ENCODE peak calls at places on chromosomes 7 and 10, in eight cellular contexts. L is HepG2, A is GM23338, S is HCT116, Z is HL-60, N is K562, D is GM12878, T is SK-N-SH. V is an unnamed sample.

GRCh38 chr7:128108641-128109423 is 77.6 kb upstream of the LRRC4 start:
- DNase-seq in L (no peak), A (no peak), S (no peak), Z (no peak), N (no peak), D (peak), T (no peak), V (no peak)

GRCh38 chr7:18040196-18040595 is 12.6 kb upstream of the PRPS1L1 start:
- DNase-seq in L (no peak), A (no peak), S (no peak), Z (no peak), N (no peak), D (no peak), T (no peak), V (no peak)

GRCh38 chr10:63527401-63527800 is 6.2 kb downstream of the REEP3 start:
- DNase-seq in L (no peak), A (no peak), S (no peak), Z (no peak), N (no peak), D (no peak), T (no peak), V (no peak)

GRCh38 chr10:100816671-100817070 is 71.3 kb downstream of the PAX2 start:
- DNase-seq in L (no peak), A (peak), S (no peak), Z (no peak), N (no peak), D (no peak), T (no peak), V (no peak)

GRCh38 chr10:109922353-109922975 is 847 bp downstream of the XPNPEP1 start:
- DNase-seq in L (no peak), A (no peak), S (no peak), Z (no peak), N (peak), D (no peak), T (peak), V (no peak)

GRCh38 chr7:117766915-117767314 is 106.3 kb downstream of the CTTNBP2 start:
- DNase-seq in L (no peak), A (no peak), S (no peak), Z (no peak), N (no peak), D (no peak), T (no peak), V (no peak)

GRCh38 chr7:142711722-142712616 is 37.3 kb upstream of the PRSS1 start:
- DNase-seq in L (no peak), A (peak), S (peak), Z (no peak), N (peak), D (no peak), T (peak), V (peak)

GRCh38 chr7:72409638-72410015 is 2.5 kb downstream of the CALN1 start:
- DNase-seq in L (no peak), A (no peak), S (no peak), Z (no peak), N (no peak), D (no peak), T (no peak), V (no peak)

GRCh38 chr10:11249134-11249533 is 231.5 kb downstream of the CELF2 start:
- DNase-seq in L (no peak), A (peak), S (no peak), Z (no peak), N (no peak), D (no peak), T (no peak), V (no peak)

GRCh38 chr7:19061331-19061730 is 56.1 kb downstream of the TWIST1 start:
- DNase-seq in L (no peak), A (no peak), S (no peak), Z (no peak), N (no peak), D (no peak), T (no peak), V (no peak)

DNA sequence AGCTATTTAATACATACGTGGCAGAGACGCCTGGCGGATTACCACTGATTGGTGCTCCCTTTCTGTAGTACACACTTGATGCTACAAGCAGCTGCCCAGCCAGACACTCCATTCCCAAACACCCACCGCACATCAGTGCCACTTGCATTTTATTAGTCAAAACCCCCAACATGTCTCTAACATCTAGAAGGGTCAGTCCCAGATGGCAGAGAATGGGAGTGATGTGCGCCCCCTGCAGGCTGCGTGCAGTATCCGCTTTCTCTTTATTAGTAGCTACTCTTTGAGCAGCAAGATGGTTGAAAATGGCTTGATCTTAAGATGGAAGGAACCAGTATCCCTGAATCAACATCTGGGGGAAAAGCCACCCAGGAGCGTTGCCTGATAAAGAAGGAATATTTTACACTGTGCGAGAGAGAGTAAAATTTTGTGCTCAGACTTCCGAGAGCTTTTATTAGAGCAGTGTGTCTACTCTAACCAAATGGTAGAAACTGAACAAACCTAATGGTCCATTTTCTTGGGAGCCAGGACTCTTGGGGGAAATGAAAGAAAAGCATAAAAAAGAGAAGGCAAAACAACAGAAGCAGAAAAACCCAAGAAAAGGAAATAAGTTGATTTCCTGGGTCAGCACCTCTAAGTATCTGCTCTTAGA is 78.3 kb downstream of the ST8SIA6 start:
- DNase-seq in L (peak), A (peak), S (no peak), Z (no peak), N (peak), D (no peak), T (peak), V (no peak)
- TF ChIP-seq CTCF in L (peak), A (peak), S (peak), Z (no peak), N (peak), D (peak), T (peak), V (peak)

GRCh38 chr7:47490501-47491265 is 91.2 kb downstream of the TNS3 start:
- DNase-seq in L (no peak), A (no peak), S (no peak), Z (no peak), N (no peak), D (no peak), T (no peak), V (no peak)

GRCh38 chr7:47491637-47492036 is 90.3 kb downstream of the TNS3 start:
- DNase-seq in L (no peak), A (no peak), S (no peak), Z (no peak), N (no peak), D (no peak), T (no peak), V (no peak)

GRCh38 chr7:47488205-47488968 is 93.5 kb downstream of the TNS3 start:
- DNase-seq in L (no peak), A (no peak), S (no peak), Z (no peak), N (no peak), D (no peak), T (no peak), V (no peak)

GRCh38 chr7:47489624-47490023 is 92.3 kb downstream of the TNS3 start:
- DNase-seq in L (no peak), A (no peak), S (no peak), Z (no peak), N (no peak), D (no peak), T (peak), V (no peak)

DNA sequence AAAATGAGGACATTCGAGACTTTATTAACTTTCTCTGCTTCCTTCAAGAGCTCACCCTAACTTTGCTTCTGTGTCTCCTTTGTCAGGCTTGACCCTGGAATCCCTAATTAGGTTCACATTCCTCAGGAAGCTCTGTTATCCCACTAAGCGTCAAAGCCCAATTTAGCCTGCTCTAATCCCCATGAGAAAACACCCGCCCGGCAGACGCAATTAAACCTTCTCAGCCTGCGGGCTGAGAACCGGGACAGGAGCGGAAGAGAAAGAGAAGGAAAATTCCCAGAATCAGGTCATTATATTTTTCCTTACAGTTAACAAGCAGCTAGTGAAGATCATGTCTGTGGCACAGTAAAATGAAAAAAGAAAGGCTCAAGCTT is 93.0 kb downstream of the TNS3 start:
- DNase-seq in L (no peak), A (peak), S (no peak), Z (no peak), N (no peak), D (no peak), T (no peak), V (no peak)
- TF ChIP-seq REST in L (no peak), A (no peak), S (no peak), Z (no peak), N (no peak), D (no peak), T (no peak), V (no peak)

DNA sequence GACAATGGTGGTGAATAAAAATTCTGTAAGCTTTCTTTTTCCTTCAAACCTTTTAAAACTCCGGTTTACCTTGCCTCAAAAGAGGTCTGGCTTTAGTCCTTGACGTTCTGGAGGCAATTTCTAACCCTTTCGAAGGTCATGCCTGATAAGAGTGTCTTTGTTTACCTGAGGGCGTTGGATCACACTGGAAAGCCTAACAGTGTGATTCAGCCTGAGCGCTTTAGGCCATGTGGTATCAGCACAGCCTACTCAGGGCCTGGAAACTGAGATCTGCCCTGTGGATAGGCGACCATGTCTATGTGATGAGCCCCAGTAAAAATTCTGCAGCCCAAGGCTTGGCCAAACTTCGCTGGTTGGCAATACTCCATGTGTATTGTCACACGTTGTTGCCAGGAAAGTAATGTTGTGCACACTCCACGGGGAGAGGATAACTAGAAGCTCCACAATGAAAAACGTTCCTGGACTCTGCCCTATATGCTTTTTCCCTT is 10.7 kb downstream of the CCDC6 start:
- DNase-seq in L (peak), A (no peak), S (no peak), Z (no peak), N (peak), D (no peak), T (peak), V (no peak)
- TF ChIP-seq POLR2AphosphoS5 in L (no peak), A (no peak), S (no peak), Z (no peak), N (no peak), D (no peak), T (no peak), V (no peak)

GRCh38 chr7:24720283-24720682 is 37.0 kb downstream of the GSDME start:
- DNase-seq in L (no peak), A (no peak), S (no peak), Z (no peak), N (no peak), D (no peak), T (no peak), V (no peak)

GRCh38 chr7:24724451-24725190 is 32.6 kb downstream of the GSDME start:
- DNase-seq in L (no peak), A (no peak), S (no peak), Z (no peak), N (no peak), D (no peak), T (no peak), V (no peak)

GRCh38 chr7:24721378-24722030 is 35.8 kb downstream of the GSDME start:
- DNase-seq in L (no peak), A (peak), S (no peak), Z (no peak), N (no peak), D (no peak), T (no peak), V (no peak)

GRCh38 chr7:24723178-24723530 is 34.1 kb downstream of the GSDME start:
- DNase-seq in L (no peak), A (no peak), S (no peak), Z (no peak), N (no peak), D (no peak), T (no peak), V (no peak)

GRCh38 chr7:24722386-24723177 is 34.7 kb downstream of the GSDME start:
- DNase-seq in L (no peak), A (peak), S (no peak), Z (no peak), N (peak), D (no peak), T (peak), V (no peak)
- TF ChIP-seq CTCF in L (peak), A (peak), S (peak), Z (no peak), N (peak), D (no peak), T (peak), V (peak)

GRCh38 chr7:909358-910329 is 33.3 kb downstream of the GET4 start:
- DNase-seq in L (no peak), A (no peak), S (no peak), Z (peak), N (no peak), D (no peak), T (peak), V (no peak)
- TF ChIP-seq REST in L (no peak), A (no peak), S (no peak), Z (no peak), N (no peak), D (no peak), T (peak), V (no peak)

DNA sequence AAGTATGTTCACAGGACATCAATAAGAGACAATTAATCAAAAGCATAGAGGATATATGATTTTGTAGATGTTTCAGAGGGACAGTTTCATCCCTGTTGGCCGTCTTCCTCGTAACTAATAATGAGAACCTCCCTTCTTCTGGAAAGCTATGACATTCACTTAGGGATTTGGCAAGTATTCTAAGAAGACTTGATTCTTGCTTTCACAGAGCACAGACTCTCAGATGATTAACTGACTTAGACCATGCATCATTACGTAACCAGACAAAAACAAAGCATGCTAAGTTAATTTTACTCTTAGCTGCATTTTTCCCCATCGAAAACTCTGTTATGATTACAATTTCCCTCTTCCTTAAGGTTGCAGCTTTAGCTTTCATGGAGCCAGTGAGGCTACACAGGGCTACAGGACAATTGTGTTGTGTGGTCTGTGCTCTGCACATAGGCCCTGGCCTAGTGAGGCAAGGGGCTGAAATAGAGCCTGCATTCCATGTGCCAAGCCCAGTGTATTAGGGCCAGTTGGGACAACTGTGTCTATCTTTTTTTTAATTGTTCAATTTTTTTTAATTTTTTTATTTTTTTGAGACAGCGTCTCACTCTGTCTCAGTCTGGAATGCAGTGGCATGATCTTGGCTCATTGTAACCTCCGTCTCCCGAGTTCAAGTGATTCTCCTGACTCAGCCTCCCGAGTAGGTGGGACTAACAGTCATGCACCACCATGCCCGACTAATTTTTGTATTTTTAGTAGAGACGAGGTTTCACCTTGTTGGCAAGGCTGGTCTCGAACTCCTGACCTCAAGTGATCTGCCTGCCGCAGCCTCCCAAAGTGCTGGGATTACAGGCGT is 105.3 kb downstream of the PLXDC2 start:
- DNase-seq in L (no peak), A (no peak), S (no peak), Z (no peak), N (no peak), D (no peak), T (no peak), V (no peak)
- TF ChIP-seq POLR2AphosphoS5 in L (no peak), A (no peak), S (no peak), Z (no peak), N (no peak), D (no peak), T (no peak), V (no peak)

GRCh38 chr7:148108381-148108780 is 482.2 kb upstream of the C7orf33 start:
- DNase-seq in L (no peak), A (no peak), S (no peak), Z (no peak), N (no peak), D (no peak), T (no peak), V (no peak)

GRCh38 chr7:148105853-148106252 is 484.7 kb upstream of the C7orf33 start:
- DNase-seq in L (no peak), A (no peak), S (no peak), Z (no peak), N (no peak), D (no peak), T (no peak), V (no peak)

GRCh38 chr7:148107741-148108140 is 482.8 kb upstream of the C7orf33 start:
- DNase-seq in L (no peak), A (no peak), S (no peak), Z (no peak), N (no peak), D (no peak), T (no peak), V (no peak)

GRCh38 chr7:148114807-148115206 is 475.8 kb upstream of the C7orf33 start:
- DNase-seq in L (no peak), A (no peak), S (no peak), Z (no peak), N (no peak), D (no peak), T (peak), V (no peak)

GRCh38 chr7:148110097-148110868 is 480.3 kb upstream of the C7orf33 start:
- DNase-seq in L (peak), A (no peak), S (no peak), Z (no peak), N (peak), D (no peak), T (no peak), V (no peak)
- TF ChIP-seq CTCF in L (peak), A (peak), S (no peak), Z (no peak), N (peak), D (no peak), T (peak), V (peak)

GRCh38 chr10:101818958-101819633 is 852 bp upstream of the OGA start:
- DNase-seq in L (peak), A (peak), S (no peak), Z (no peak), N (peak), D (no peak), T (no peak), V (no peak)
- TF ChIP-seq REST in L (no peak), A (no peak), S (no peak), Z (peak), N (no peak), D (no peak), T (no peak), V (no peak)

V was measured in Panc1.